ENCODE peak calls at places on chromosomes 6 and 20, in eight cellular contexts. R, V, D, N, M, Q, H and W are unnamed samples.
A peak's percentile ranks its signal among the peaks of the same experiment; 100 is the strongest.

GRCh38 chr6:131937219-131937618 is 14.0 kb downstream of the CCN2 start:
- DNase-seq in M (no peak), D (no peak), V (no peak), R (no peak), H (no peak), Q (no peak), N (no peak), W (no peak)

GRCh38 chr6:137728386-137729349 is 138.4 kb upstream of the TNFAIP3 start:
- DNase-seq in V (peak; percentile 78), R (no peak), Q (peak; percentile 27), H (no peak), N (no peak), D (peak; percentile 27), M (no peak), W (peak; percentile 19)

GRCh38 chr6:148217921-148218320 is 124.7 kb upstream of the SASH1 start:
- DNase-seq in R (peak; percentile 3), N (no peak), H (no peak), D (no peak), Q (no peak), V (no peak), M (no peak), W (no peak)

GRCh38 chr6:22231616-22232015 is 65.2 kb downstream of the PRL start:
- DNase-seq in Q (no peak), R (no peak), M (no peak), H (no peak), D (no peak), N (no peak), V (no peak), W (no peak)

GRCh38 chr6:16322666-16323312 is 84.4 kb downstream of the GMPR start:
- DNase-seq in N (no peak), Q (peak; percentile 67), D (peak; percentile 60), V (peak; percentile 96), H (no peak), R (peak; percentile 97), M (peak; percentile 65), W (peak; percentile 57)

GRCh38 chr20:53972179-53972578 is 98.2 kb downstream of the BCAS1 start:
- DNase-seq in R (peak; percentile 6), V (no peak), N (no peak), M (no peak), H (no peak), Q (no peak), D (no peak), W (no peak)

GRCh38 chr6:163984446-163984936 is 570.0 kb downstream of the QKI start:
- DNase-seq in M (no peak), V (no peak), Q (no peak), H (no peak), R (peak; percentile 12), N (peak; percentile 85), D (no peak), W (no peak)

GRCh38 chr6:66421570-66421969 is 714.5 kb upstream of the EYS start:
- DNase-seq in V (peak; percentile 2), D (no peak), M (no peak), H (no peak), Q (no peak), R (peak; percentile 21), N (no peak), W (no peak)

GRCh38 chr6:112802154-112802553 is 455.0 kb downstream of the RFPL4B start:
- DNase-seq in H (peak; percentile 50), V (peak; percentile 94), Q (no peak), N (no peak), D (no peak), R (no peak), M (no peak), W (no peak)

GRCh38 chr20:18016772-18017171 is 40.9 kb downstream of the OVOL2 start:
- DNase-seq in M (no peak), R (no peak), Q (no peak), N (no peak), H (no peak), V (no peak), D (no peak), W (no peak)

GRCh38 chr6:34476941-34477340 is 11.1 kb downstream of the PACSIN1 start:
- DNase-seq in V (no peak), N (no peak), R (no peak), H (no peak), M (no peak), D (no peak), Q (peak; percentile 39), W (no peak)

GRCh38 chr20:62603021-62603906 is 39.0 kb upstream of the SLCO4A1 start:
- DNase-seq in D (peak; percentile 92), M (no peak), V (peak; percentile 18), H (no peak), N (peak; percentile 95), Q (no peak), R (peak; percentile 55), W (no peak)

GRCh38 chr20:37821691-37822655 is 81.0 kb upstream of the VSTM2L start:
- DNase-seq in D (peak; percentile 44), N (no peak), R (no peak), Q (no peak), M (no peak), V (peak; percentile 50), H (peak; percentile 84), W (no peak)

GRCh38 chr6:22205266-22205665 is 91.6 kb downstream of the PRL start:
- DNase-seq in M (no peak), D (no peak), N (no peak), Q (no peak), V (no peak), R (no peak), H (no peak), W (no peak)

GRCh38 chr6:152268846-152269442 is 368.2 kb downstream of the SYNE1 start:
- DNase-seq in N (no peak), Q (no peak), D (no peak), V (no peak), M (no peak), H (no peak), R (no peak), W (no peak)

GRCh38 chr20:19973920-19974620 is 43.1 kb upstream of the NAA20 start:
- DNase-seq in N (peak; percentile 66), V (peak; percentile 88), Q (peak; percentile 43), H (no peak), D (peak; percentile 39), R (no peak), M (no peak), W (peak; percentile 46)

GRCh38 chr6:16762547-16763477 is 1.6 kb upstream of the ATXN1 start:
- DNase-seq in H (peak; percentile 72), M (no peak), D (peak; percentile 62), Q (peak; percentile 50), V (peak; percentile 92), R (peak; percentile 88), N (peak; percentile 69), W (no peak)

GRCh38 chr20:8213270-8213669 is 81.2 kb downstream of the PLCB1 start:
- DNase-seq in D (no peak), N (no peak), Q (no peak), V (no peak), M (no peak), H (no peak), R (no peak), W (no peak)

GRCh38 chr20:52682271-52682670 is 289.9 kb upstream of the TSHZ2 start:
- DNase-seq in H (no peak), V (no peak), N (no peak), D (no peak), Q (no peak), M (no peak), R (no peak), W (no peak)

GRCh38 chr20:59866338-59866737 is 67.1 kb downstream of the SYCP2 start:
- DNase-seq in V (no peak), N (no peak), H (no peak), Q (no peak), M (no peak), D (no peak), R (no peak), W (no peak)

GRCh38 chr6:142756215-142756630 is 188.8 kb downstream of the HIVEP2 start:
- DNase-seq in Q (peak; percentile 65), M (no peak), D (peak; percentile 22), V (peak; percentile 6), H (no peak), N (no peak), R (no peak), W (no peak)

GRCh38 chr6:160974304-160974771 is 17.2 kb upstream of the MAP3K4 start:
- DNase-seq in V (peak; percentile 93), Q (no peak), R (no peak), M (no peak), D (no peak), N (no peak), H (peak; percentile 17), W (no peak)

GRCh38 chr6:89667872-89668556 is 29.5 kb upstream of the LYRM2 start:
- DNase-seq in R (no peak), H (no peak), M (no peak), Q (no peak), N (no peak), D (no peak), V (peak; percentile 40), W (no peak)